ENCODE peak calls at places on chromosomes 12 and 14, in six cellular contexts. One of them, this sample, is unnamed.

GRCh38 chr14:91830777-91831176 is 36.6 kb downstream of the TC2N start:
- DNase-seq in endothelial cell of umbilical vein: no peak
- DNase-seq in K562: no peak
- DNase-seq in HepG2: no peak
- DNase-seq in GM12878: peak; percentile 62
- DNase-seq in A549: no peak
- DNase-seq in this sample: no peak

GRCh38 chr12:53173085-53173715 is 7.3 kb upstream of the ZNF740 start:
- DNase-seq in HepG2: no peak
- DNase-seq in GM12878: no peak
- DNase-seq in A549: no peak
- DNase-seq in K562: no peak
- DNase-seq in endothelial cell of umbilical vein: no peak
- DNase-seq in this sample: no peak

GRCh38 chr14:83707056-83707455 is 1822.9 kb upstream of the FLRT2 start:
- DNase-seq in K562: no peak
- DNase-seq in GM12878: no peak
- DNase-seq in endothelial cell of umbilical vein: peak; percentile 75
- DNase-seq in A549: no peak
- DNase-seq in HepG2: no peak
- DNase-seq in this sample: no peak

GRCh38 chr12:32583535-32583934 is 95.6 kb upstream of the DNM1L start:
- DNase-seq in GM12878: no peak
- DNase-seq in A549: no peak
- DNase-seq in endothelial cell of umbilical vein: peak; percentile 79
- DNase-seq in K562: no peak
- DNase-seq in HepG2: no peak
- DNase-seq in this sample: peak; percentile 63

GRCh38 chr14:77039285-77040058 is 11.0 kb upstream of the IRF2BPL start:
- DNase-seq in A549: no peak
- DNase-seq in endothelial cell of umbilical vein: peak; percentile 51
- DNase-seq in GM12878: no peak
- DNase-seq in HepG2: no peak
- DNase-seq in K562: no peak
- DNase-seq in this sample: peak; percentile 47

GRCh38 chr12:122646568-122647220 is 56.5 kb downstream of the HCAR2 start:
- DNase-seq in GM12878: peak; percentile 90
- DNase-seq in HepG2: no peak
- DNase-seq in K562: no peak
- DNase-seq in A549: no peak
- DNase-seq in endothelial cell of umbilical vein: no peak
- DNase-seq in this sample: peak; percentile 99

GRCh38 chr12:13195848-13196301 is 651 bp upstream of the EMP1 start:
- DNase-seq in HepG2: no peak
- DNase-seq in K562: no peak
- DNase-seq in A549: no peak
- DNase-seq in GM12878: no peak
- DNase-seq in endothelial cell of umbilical vein: no peak
- DNase-seq in this sample: no peak

GRCh38 chr12:68080577-68080976 is 79.0 kb downstream of the IFNG start:
- DNase-seq in K562: no peak
- DNase-seq in endothelial cell of umbilical vein: no peak
- DNase-seq in GM12878: no peak
- DNase-seq in HepG2: no peak
- DNase-seq in A549: no peak
- DNase-seq in this sample: no peak

GRCh38 chr12:100672075-100672592 is 98.7 kb downstream of the GAS2L3 start:
- DNase-seq in A549: peak; percentile 21
- DNase-seq in GM12878: no peak
- DNase-seq in HepG2: peak; percentile 24
- DNase-seq in K562: peak; percentile 55
- DNase-seq in endothelial cell of umbilical vein: peak; percentile 6
- DNase-seq in this sample: peak; percentile 49

GRCh38 chr14:74754157-74754556 is 9.0 kb upstream of the YLPM1 start:
- DNase-seq in GM12878: no peak
- DNase-seq in HepG2: no peak
- DNase-seq in A549: no peak
- DNase-seq in endothelial cell of umbilical vein: no peak
- DNase-seq in K562: no peak
- DNase-seq in this sample: no peak

GRCh38 chr12:47775100-47775911 is 2.3 kb downstream of the SLC48A1 start:
- DNase-seq in GM12878: no peak
- DNase-seq in HepG2: no peak
- DNase-seq in A549: no peak
- DNase-seq in K562: peak; percentile 89
- DNase-seq in endothelial cell of umbilical vein: no peak
- DNase-seq in this sample: peak; percentile 96

GRCh38 chr14:80669416-80669815 is 272.1 kb downstream of the CEP128 start:
- DNase-seq in endothelial cell of umbilical vein: no peak
- DNase-seq in GM12878: no peak
- DNase-seq in HepG2: no peak
- DNase-seq in A549: no peak
- DNase-seq in K562: no peak
- DNase-seq in this sample: no peak

GRCh38 chr12:47184229-47184628 is 104.5 kb upstream of the AMIGO2 start:
- DNase-seq in K562: no peak
- DNase-seq in endothelial cell of umbilical vein: no peak
- DNase-seq in GM12878: no peak
- DNase-seq in HepG2: no peak
- DNase-seq in A549: no peak
- DNase-seq in this sample: no peak

GRCh38 chr12:26134540-26134939 is 9.7 kb upstream of the BHLHE41 start:
- DNase-seq in endothelial cell of umbilical vein: no peak
- DNase-seq in HepG2: no peak
- DNase-seq in GM12878: no peak
- DNase-seq in K562: no peak
- DNase-seq in A549: no peak
- DNase-seq in this sample: no peak

GRCh38 chr14:100030441-100031153 is 34.6 kb upstream of the EVL start:
- DNase-seq in GM12878: no peak
- DNase-seq in HepG2: no peak
- DNase-seq in endothelial cell of umbilical vein: peak; percentile 52
- DNase-seq in A549: peak; percentile 25
- DNase-seq in K562: no peak
- DNase-seq in this sample: no peak

GRCh38 chr12:8773456-8773855 is 49.0 kb upstream of the A2ML1 start:
- DNase-seq in GM12878: no peak
- DNase-seq in endothelial cell of umbilical vein: no peak
- DNase-seq in HepG2: no peak
- DNase-seq in K562: no peak
- DNase-seq in A549: no peak
- DNase-seq in this sample: peak; percentile 34

GRCh38 chr12:103821773-103822172 is 19.3 kb downstream of the NT5DC3 start:
- DNase-seq in A549: no peak
- DNase-seq in K562: no peak
- DNase-seq in HepG2: no peak
- DNase-seq in GM12878: no peak
- DNase-seq in endothelial cell of umbilical vein: no peak
- DNase-seq in this sample: no peak

GRCh38 chr12:121579190-121579791 is 1.5 kb downstream of the KDM2B start:
- DNase-seq in GM12878: no peak
- DNase-seq in endothelial cell of umbilical vein: no peak
- DNase-seq in HepG2: no peak
- DNase-seq in A549: no peak
- DNase-seq in K562: peak; percentile 55
- DNase-seq in this sample: peak; percentile 77

GRCh38 chr14:100522616-100523021 is 64.6 kb downstream of the BEGAIN start:
- DNase-seq in A549: no peak
- DNase-seq in HepG2: no peak
- DNase-seq in GM12878: no peak
- DNase-seq in K562: no peak
- DNase-seq in endothelial cell of umbilical vein: no peak
- DNase-seq in this sample: no peak

GRCh38 chr12:13250416-13250815 is 53.9 kb downstream of the EMP1 start:
- DNase-seq in A549: no peak
- DNase-seq in K562: no peak
- DNase-seq in GM12878: no peak
- DNase-seq in endothelial cell of umbilical vein: no peak
- DNase-seq in HepG2: no peak
- DNase-seq in this sample: no peak

GRCh38 chr12:9660046-9660445 is 9.5 kb upstream of the CLEC2D start:
- DNase-seq in endothelial cell of umbilical vein: no peak
- DNase-seq in K562: no peak
- DNase-seq in A549: no peak
- DNase-seq in HepG2: no peak
- DNase-seq in GM12878: no peak
- DNase-seq in this sample: no peak

GRCh38 chr14:26735811-26736210 is 138.0 kb upstream of the NOVA1 start:
- DNase-seq in K562: no peak
- DNase-seq in endothelial cell of umbilical vein: no peak
- DNase-seq in GM12878: no peak
- DNase-seq in HepG2: no peak
- DNase-seq in A549: no peak
- DNase-seq in this sample: no peak

GRCh38 chr12:24483732-24484131 is 465.2 kb downstream of the BCAT1 start:
- DNase-seq in GM12878: no peak
- DNase-seq in A549: no peak
- DNase-seq in K562: no peak
- DNase-seq in HepG2: no peak
- DNase-seq in endothelial cell of umbilical vein: no peak
- DNase-seq in this sample: no peak

GRCh38 chr12:24488906-24489619 is 459.8 kb downstream of the BCAT1 start:
- DNase-seq in endothelial cell of umbilical vein: no peak
- DNase-seq in GM12878: no peak
- DNase-seq in A549: no peak
- DNase-seq in HepG2: no peak
- DNase-seq in K562: no peak
- DNase-seq in this sample: no peak

GRCh38 chr12:24489939-24490338 is 459.0 kb downstream of the BCAT1 start:
- DNase-seq in GM12878: no peak
- DNase-seq in K562: no peak
- DNase-seq in HepG2: no peak
- DNase-seq in A549: no peak
- DNase-seq in endothelial cell of umbilical vein: no peak
- DNase-seq in this sample: no peak

GRCh38 chr12:24488091-24488596 is 460.8 kb downstream of the BCAT1 start:
- DNase-seq in GM12878: no peak
- DNase-seq in A549: no peak
- DNase-seq in HepG2: no peak
- DNase-seq in K562: no peak
- DNase-seq in endothelial cell of umbilical vein: no peak
- DNase-seq in this sample: no peak

DNA sequence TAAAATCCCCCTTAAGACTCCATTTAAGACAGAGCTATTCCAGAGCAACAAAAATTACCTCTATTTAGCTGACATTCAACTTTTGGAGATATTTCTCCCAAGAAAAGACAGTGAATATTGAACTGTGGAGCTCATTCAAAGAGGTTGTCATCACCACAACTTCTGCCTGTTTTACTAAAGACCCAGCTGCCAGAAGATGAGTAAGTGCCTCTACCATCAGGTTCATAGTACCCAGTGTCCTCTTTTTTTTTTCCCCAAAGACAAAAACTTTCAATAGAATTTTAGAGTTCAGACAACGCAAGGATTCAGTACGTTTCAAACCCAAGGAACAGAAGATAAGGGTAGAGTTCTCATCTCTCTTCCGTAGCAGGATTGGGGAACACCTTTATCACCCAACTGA is 461.3 kb downstream of the BCAT1 start:
- DNase-seq in GM12878: no peak
- DNase-seq in K562: no peak
- DNase-seq in endothelial cell of umbilical vein: no peak
- DNase-seq in HepG2: no peak
- DNase-seq in A549: no peak
- DNase-seq in this sample: no peak
- TF ChIP-seq MYC in GM12878: no peak
- TF ChIP-seq MYC in K562: no peak
- TF ChIP-seq MYC in endothelial cell of umbilical vein: no peak
- TF ChIP-seq MYC in HepG2: no peak
- TF ChIP-seq MYC in A549: no peak
- TF ChIP-seq MYC in this sample: no peak

DNA sequence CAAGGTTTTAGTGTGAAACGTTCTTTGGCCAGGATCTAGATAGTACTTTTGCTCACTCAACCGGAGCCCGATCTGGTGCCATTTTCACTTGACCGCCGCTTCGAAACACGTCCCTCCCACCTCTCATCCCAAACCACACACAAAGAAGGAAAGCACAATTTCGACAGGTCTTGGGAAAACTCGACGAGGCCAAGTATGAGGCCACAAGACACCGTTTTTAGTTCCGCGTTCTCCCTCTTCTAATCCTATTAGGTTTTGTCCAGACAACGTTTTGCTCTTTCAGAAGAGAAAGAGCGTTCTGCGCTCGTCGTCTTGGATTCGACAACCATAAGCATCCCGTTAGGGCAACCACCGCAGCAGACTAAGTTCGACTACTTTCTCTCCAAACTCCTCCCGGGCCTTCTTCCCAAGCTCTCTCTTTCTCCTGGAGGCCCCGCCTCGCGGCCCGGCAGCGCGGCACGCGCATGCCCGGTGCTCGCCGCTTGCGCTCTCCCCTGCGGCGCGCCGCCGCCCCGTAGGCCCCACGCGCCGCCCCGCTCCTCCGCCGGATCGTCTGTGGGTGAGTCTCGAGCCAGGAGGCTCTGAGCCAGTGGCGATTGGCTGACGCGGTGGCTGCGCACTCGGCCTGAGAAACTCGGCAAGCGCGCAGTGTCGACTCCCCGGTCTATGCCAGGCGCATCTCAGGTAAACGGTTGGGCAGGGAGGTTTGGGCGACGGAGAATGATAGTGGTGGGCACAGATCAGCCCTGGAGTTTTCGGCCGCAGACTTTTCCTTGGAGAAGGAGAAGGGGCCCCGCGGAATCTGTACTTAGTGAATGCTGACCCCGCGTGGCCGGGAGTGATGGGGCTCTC is at the start of gene MIPOL1:
- DNase-seq in endothelial cell of umbilical vein: peak; percentile 93
- DNase-seq in K562: peak; percentile 90
- DNase-seq in GM12878: no peak
- DNase-seq in HepG2: peak; percentile 79
- DNase-seq in A549: peak; percentile 76
- DNase-seq in this sample: no peak
- TF ChIP-seq CTCF in endothelial cell of umbilical vein: peak; percentile 49
- TF ChIP-seq CTCF in K562: peak; percentile 70
- TF ChIP-seq CTCF in GM12878: no peak
- TF ChIP-seq CTCF in HepG2: peak; percentile 77
- TF ChIP-seq CTCF in A549: peak; percentile 47
- TF ChIP-seq CTCF in this sample: no peak

GRCh38 chr12:85626031-85626781 is 210.0 kb downstream of the RASSF9 start:
- DNase-seq in endothelial cell of umbilical vein: peak; percentile 95
- DNase-seq in HepG2: no peak
- DNase-seq in GM12878: no peak
- DNase-seq in A549: no peak
- DNase-seq in K562: no peak
- DNase-seq in this sample: peak; percentile 79
- TF ChIP-seq MAX in endothelial cell of umbilical vein: no peak
- TF ChIP-seq MAX in HepG2: no peak
- TF ChIP-seq MAX in GM12878: no peak
- TF ChIP-seq MAX in A549: no peak
- TF ChIP-seq MAX in K562: no peak
- TF ChIP-seq MAX in this sample: no peak

DNA sequence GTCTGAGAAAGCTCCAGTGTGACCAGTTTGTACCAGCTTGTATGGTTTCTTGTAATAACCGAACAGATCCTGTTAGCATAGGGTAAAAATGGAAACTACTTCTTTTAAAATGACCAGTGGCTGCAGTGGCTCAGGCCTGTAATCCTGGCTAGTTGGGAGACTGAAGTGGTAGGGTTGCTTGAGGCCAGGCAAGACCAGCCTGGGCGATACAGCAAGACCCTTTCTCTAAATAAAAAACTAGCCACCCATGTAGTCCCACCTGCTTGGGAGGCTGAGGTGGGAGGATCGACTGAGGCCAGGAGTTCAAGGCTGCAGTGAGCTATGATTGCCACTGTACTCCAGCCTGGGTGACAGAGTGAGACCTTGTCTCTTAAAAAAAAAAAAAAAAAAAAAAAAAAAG is 7.3 kb downstream of the PSEN1 start:
- DNase-seq in endothelial cell of umbilical vein: no peak
- DNase-seq in GM12878: no peak
- DNase-seq in A549: no peak
- DNase-seq in HepG2: no peak
- DNase-seq in K562: no peak
- DNase-seq in this sample: no peak
- TF ChIP-seq MYC in endothelial cell of umbilical vein: no peak
- TF ChIP-seq MYC in GM12878: no peak
- TF ChIP-seq MYC in A549: no peak
- TF ChIP-seq MYC in HepG2: no peak
- TF ChIP-seq MYC in K562: no peak
- TF ChIP-seq MYC in this sample: no peak

This sample was measured in NB4.